ENCODE peak calls at places on chromosomes 4 and X, in ten cellular contexts. A, S, U, W, C, D, F, Y, P and T are unnamed samples.

GRCh38 chr4:168877779-168878491 is 132.1 kb downstream of the CBR4 start:
- DNase-seq in A (peak; percentile 30), S (no peak), U (no peak), W (peak; percentile 64), C (peak; percentile 83), D (peak; percentile 26), F (no peak), Y (peak; percentile 39), P (no peak), T (no peak)

GRCh38 chrX:39891781-39892180 is 206.0 kb downstream of the BCOR start:
- DNase-seq in A (no peak), S (peak; percentile 4), U (no peak), W (no peak), C (no peak), D (no peak), F (no peak), Y (no peak), P (no peak), T (no peak)

GRCh38 chr4:108556166-108556565 is 64.2 kb upstream of the RPL34 start:
- DNase-seq in A (no peak), S (no peak), U (no peak), W (no peak), C (no peak), D (no peak), F (no peak), Y (no peak), P (no peak), T (no peak)

GRCh38 chrX:119655125-119655524 is 37.8 kb downstream of the SEPTIN6 start:
- DNase-seq in A (peak; percentile 32), S (no peak), U (peak; percentile 24), W (peak; percentile 21), C (no peak), D (no peak), F (no peak), Y (peak; percentile 73), P (no peak), T (no peak)

GRCh38 chr4:18524667-18525066 is 503.1 kb upstream of the LCORL start:
- DNase-seq in A (no peak), S (no peak), U (no peak), W (no peak), C (no peak), D (no peak), F (no peak), Y (no peak), P (no peak), T (no peak)

GRCh38 chr4:82774711-82775171 is 23.9 kb downstream of the SCD5 start:
- DNase-seq in A (no peak), S (no peak), U (peak; percentile 70), W (no peak), C (no peak), D (no peak), F (no peak), Y (no peak), P (no peak), T (no peak)

GRCh38 chr4:122195718-122196117 is 43.6 kb downstream of the BLTP1 start:
- DNase-seq in A (no peak), S (no peak), U (no peak), W (no peak), C (no peak), D (no peak), F (no peak), Y (no peak), P (no peak), T (no peak)

GRCh38 chr4:139665690-139666529 is at the start of gene MGST2:
- DNase-seq in A (peak; percentile 36), S (no peak), U (peak; percentile 73), W (peak; percentile 77), C (peak; percentile 90), D (peak; percentile 71), F (no peak), Y (peak; percentile 56), P (peak; percentile 55), T (peak; percentile 73)

GRCh38 chr4:169571435-169571834 is 40.9 kb downstream of the NEK1 start:
- DNase-seq in A (no peak), S (no peak), U (no peak), W (no peak), C (no peak), D (no peak), F (no peak), Y (no peak), P (no peak), T (no peak)

GRCh38 chr4:159002950-159003349 is 99.9 kb upstream of the RAPGEF2 start:
- DNase-seq in A (no peak), S (no peak), U (no peak), W (no peak), C (no peak), D (no peak), F (no peak), Y (no peak), P (no peak), T (no peak)

GRCh38 chrX:15567886-15568616 is 32.7 kb downstream of the ACE2 start:
- DNase-seq in A (no peak), S (no peak), U (no peak), W (no peak), C (no peak), D (no peak), F (peak; percentile 16), Y (no peak), P (no peak), T (no peak)

GRCh38 chrX:136209016-136209738 is 42.0 kb downstream of the MAP7D3 start:
- DNase-seq in A (no peak), S (peak; percentile 37), U (peak; percentile 36), W (peak; percentile 38), C (no peak), D (no peak), F (no peak), Y (peak; percentile 21), P (peak; percentile 25), T (no peak)

GRCh38 chr4:25437951-25438350 is 60.9 kb downstream of the ANAPC4 start:
- DNase-seq in A (no peak), S (no peak), U (peak; percentile 90), W (no peak), C (no peak), D (no peak), F (peak; percentile 64), Y (no peak), P (no peak), T (no peak)

GRCh38 chr4:165378763-165379631 is at the start of gene CPE:
- DNase-seq in A (peak; percentile 49), S (no peak), U (peak; percentile 76), W (peak; percentile 76), C (peak; percentile 91), D (peak; percentile 82), F (peak; percentile 51), Y (peak; percentile 71), P (peak; percentile 65), T (peak; percentile 82)

GRCh38 chrX:69535661-69536060 is 31.5 kb downstream of the NALF2 start:
- DNase-seq in A (no peak), S (no peak), U (no peak), W (no peak), C (no peak), D (no peak), F (no peak), Y (no peak), P (no peak), T (no peak)